ENCODE peak calls at places on chromosomes 7 and 10, in six cellular contexts. F is GM23338, T is neural progenitor cell, O is Karpas-422, K is PC-3, Z is IMR-90. W is an unnamed sample.

GRCh38 chr7:18086165-18087030 is 58.8 kb upstream of the PRPS1L1 start:
- DNase-seq in Z (no peak), K (peak; percentile 36), T (peak; percentile 80), F (peak; percentile 59), O (no peak), W (peak; percentile 45)

GRCh38 chr10:132418520-132419416 is 21.8 kb downstream of the PWWP2B start:
- DNase-seq in Z (no peak), F (peak; percentile 86), O (peak; percentile 75), T (peak; percentile 49), K (peak; percentile 79), W (peak; percentile 84)

GRCh38 chr7:25093268-25093802 is 31.7 kb downstream of the CYCS start:
- DNase-seq in Z (peak; percentile 70), T (peak; percentile 77), K (peak; percentile 90), F (peak; percentile 93), O (peak; percentile 95), W (peak; percentile 85)

GRCh38 chr10:77889277-77889903 is 37.2 kb downstream of the DLG5 start:
- DNase-seq in T (peak; percentile 88), K (peak; percentile 100), F (peak; percentile 87), Z (no peak), O (no peak), W (peak; percentile 76)

GRCh38 chr7:50552921-50553320 is 12.3 kb downstream of the DDC start:
- DNase-seq in O (peak; percentile 48), K (peak; percentile 26), F (peak; percentile 57), T (peak; percentile 82), Z (peak; percentile 55), W (peak; percentile 78)

GRCh38 chr10:28365840-28366239 is 63.0 kb upstream of the MPP7 start:
- DNase-seq in T (no peak), K (no peak), O (no peak), Z (no peak), F (no peak), W (peak; percentile 51)

GRCh38 chr10:33336606-33337334 is 2.3 kb upstream of the NRP1 start:
- DNase-seq in K (peak; percentile 87), O (no peak), T (peak; percentile 64), F (peak; percentile 65), Z (no peak), W (peak; percentile 53)

GRCh38 chr10:11119843-11120242 is 102.2 kb downstream of the CELF2 start:
- DNase-seq in K (no peak), O (no peak), F (no peak), T (no peak), Z (no peak), W (no peak)

GRCh38 chr7:141495057-141495456 is 56.2 kb upstream of the AGK start:
- DNase-seq in Z (no peak), K (no peak), T (no peak), F (no peak), O (no peak), W (no peak)

GRCh38 chr10:61733358-61733940 is 70.7 kb downstream of the CABCOCO1 start:
- DNase-seq in Z (peak; percentile 64), T (peak; percentile 61), K (peak; percentile 96), F (peak; percentile 75), O (peak; percentile 72), W (peak; percentile 71)

GRCh38 chr7:112495820-112496462 is 15.2 kb downstream of the LSMEM1 start:
- DNase-seq in Z (peak; percentile 64), F (peak; percentile 85), O (peak; percentile 80), K (peak; percentile 69), T (peak; percentile 72), W (peak; percentile 59)

GRCh38 chr7:86784765-86785164 is 141.1 kb downstream of the GRM3 start:
- DNase-seq in O (no peak), Z (no peak), F (no peak), K (no peak), T (no peak), W (no peak)

GRCh38 chr7:66669088-66669487 is 40.4 kb downstream of the KCTD7 start:
- DNase-seq in F (no peak), Z (no peak), O (no peak), K (no peak), T (no peak), W (no peak)

GRCh38 chr10:111098679-111099437 is 22.0 kb downstream of the ADRA2A start:
- DNase-seq in T (no peak), O (peak; percentile 44), F (no peak), K (no peak), Z (no peak), W (no peak)

GRCh38 chr10:10785627-10786333 is 231.9 kb upstream of the CELF2 start:
- DNase-seq in F (peak; percentile 45), K (peak; percentile 42), T (no peak), Z (peak; percentile 67), O (no peak), W (no peak)

GRCh38 chr10:93463723-93464511 is 18.2 kb downstream of the MYOF start:
- DNase-seq in O (no peak), K (no peak), F (no peak), T (no peak), Z (peak; percentile 71), W (no peak)

GRCh38 chr10:58919927-58920654 is 256.4 kb upstream of the PHYHIPL start:
- DNase-seq in T (peak; percentile 24), K (peak; percentile 95), Z (peak; percentile 54), O (no peak), F (peak; percentile 25), W (no peak)

GRCh38 chr10:3468919-3469638 is 296.5 kb upstream of the PITRM1 start:
- DNase-seq in F (no peak), O (no peak), Z (peak; percentile 96), K (peak; percentile 83), T (peak; percentile 27), W (peak; percentile 69)

GRCh38 chr10:103636492-103636891 is 143.0 kb downstream of the NEURL1 start:
- DNase-seq in F (peak; percentile 73), Z (no peak), T (peak; percentile 95), K (no peak), O (no peak), W (no peak)

GRCh38 chr10:130213286-130214080 is 77.3 kb downstream of the GLRX3 start:
- DNase-seq in K (no peak), O (no peak), F (no peak), Z (no peak), T (no peak), W (no peak)

GRCh38 chr7:41698726-41699125 is 4.2 kb downstream of the INHBA start:
- DNase-seq in Z (peak; percentile 85), O (no peak), K (peak; percentile 42), T (no peak), F (peak; percentile 30), W (no peak)

GRCh38 chr7:23373151-23374004 is 74.2 kb downstream of the MALSU1 start:
- DNase-seq in T (no peak), Z (peak; percentile 73), K (peak; percentile 17), O (peak; percentile 80), F (no peak), W (no peak)

GRCh38 chr10:110632591-110633215 is 11.4 kb upstream of the RBM20 start:
- DNase-seq in T (no peak), F (no peak), O (no peak), K (no peak), Z (no peak), W (no peak)

DNA sequence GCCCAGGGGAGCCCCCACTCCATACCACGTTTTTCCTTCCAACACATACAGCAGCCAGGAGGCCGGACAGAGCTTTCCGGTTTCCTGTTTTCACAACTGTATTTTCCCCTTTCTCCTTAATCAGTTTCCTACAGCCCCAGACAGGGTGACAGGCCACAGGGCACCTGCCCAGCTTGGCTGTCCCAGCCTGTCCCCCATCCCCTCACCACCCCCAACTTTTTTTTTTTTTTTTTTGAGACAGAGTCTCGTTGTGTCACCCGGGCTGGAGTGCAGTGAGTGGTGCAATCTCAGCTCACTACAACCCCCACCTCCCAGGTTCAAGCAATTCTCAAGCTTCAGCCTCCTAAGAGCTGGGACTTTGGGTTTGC is 10.3 kb upstream of the HSPB1 start:
- DNase-seq in O (no peak), K (no peak), T (no peak), F (no peak), Z (no peak), W (no peak)
- H2AFZ ChIP-seq in O (no peak overlapping the region), K (peak overlapping the region; percentile 91), T (peak overlapping the region; percentile 87), F (peak overlapping the region; percentile 93), Z (peak overlapping the region; percentile 91), W (peak overlapping the region; percentile 24)

DNA sequence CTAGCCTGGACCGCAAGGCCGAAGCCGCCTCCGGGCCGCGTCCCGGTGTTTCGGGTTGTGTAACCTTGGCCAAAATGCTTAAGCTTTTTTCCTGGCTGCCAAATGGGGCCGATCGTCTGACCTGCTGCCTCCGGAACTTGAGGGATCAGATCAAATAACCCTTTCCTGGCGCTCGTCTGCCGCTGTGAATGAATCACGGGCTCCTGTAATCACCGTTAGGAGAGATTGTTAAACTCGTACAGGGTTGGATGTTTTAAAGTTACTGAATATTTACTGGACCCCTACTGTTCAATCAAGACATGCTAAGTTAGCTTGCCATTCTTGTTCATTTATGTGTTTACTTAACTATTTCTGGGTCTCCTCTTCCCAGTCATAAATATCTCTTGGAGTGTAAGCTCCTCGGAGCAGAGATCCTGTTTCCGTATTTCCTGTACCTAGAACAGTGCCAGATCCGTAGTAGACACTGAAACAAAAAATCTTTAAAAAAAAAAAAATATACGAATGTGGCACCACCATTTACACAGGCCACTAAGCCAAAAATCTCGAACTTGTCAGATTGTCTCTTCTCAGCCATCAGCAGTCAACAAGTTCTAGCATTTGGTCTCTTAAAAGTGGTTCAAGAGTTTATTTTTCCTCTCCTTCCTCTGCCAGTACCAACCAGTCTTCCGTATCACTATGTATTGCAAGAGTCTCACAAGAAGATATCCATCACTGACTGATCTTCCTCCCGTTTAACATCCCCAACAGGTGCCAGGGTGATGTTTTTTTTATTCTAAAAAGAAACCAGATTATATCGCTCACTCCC is 645 bp upstream of the TM9SF3 start:
- DNase-seq in F (peak; percentile 76), O (peak; percentile 76), Z (peak; percentile 83), K (peak; percentile 68), T (no peak), W (no peak)
- H3K4me1 ChIP-seq in F (peaks cover 27% of the 10 kb centered on the region), O (peaks cover 47% of the 10 kb centered on the region), Z (peaks cover 11% of the 10 kb centered on the region), K (peaks cover 19% of the 10 kb centered on the region), T (peaks cover 20% of the 10 kb centered on the region), W (peaks cover 25% of the 10 kb centered on the region)

DNA sequence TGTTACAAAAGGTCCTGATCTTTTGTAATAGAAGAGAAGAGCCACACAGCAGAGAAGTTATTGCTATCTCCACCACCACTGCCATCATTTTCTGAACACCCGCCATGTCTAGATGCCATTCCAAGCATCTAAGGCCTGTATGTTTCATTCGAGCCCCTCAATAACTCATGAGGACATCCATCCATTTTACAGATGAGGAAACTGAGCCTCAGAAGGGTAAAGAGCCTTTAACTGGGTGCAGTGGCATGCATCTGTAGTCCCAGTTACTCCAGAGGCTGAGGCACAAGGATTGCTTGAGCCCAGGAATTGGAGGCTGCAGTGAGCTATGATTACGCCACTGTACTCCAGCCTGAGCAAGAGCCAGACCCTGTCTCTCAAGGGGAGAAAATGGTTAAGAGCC is 39.3 kb downstream of the UBE2H start:
- DNase-seq in F (no peak), T (no peak), O (no peak), Z (no peak), K (no peak), W (no peak)
- H3K36me3 ChIP-seq in F (no peaks in the 10 kb centered on the region), T (no peaks in the 10 kb centered on the region), O (no peaks in the 10 kb centered on the region), Z (peaks cover 9% of the 10 kb centered on the region), K (no peaks in the 10 kb centered on the region), W (no peaks in the 10 kb centered on the region)

GRCh38 chr10:76197293-76197692 is 765.9 kb downstream of the LRMDA start:
- DNase-seq in O (no peak), Z (no peak), F (no peak), T (no peak), K (no peak), W (no peak)

GRCh38 chr10:76205361-76205760 is 773.9 kb downstream of the LRMDA start:
- DNase-seq in Z (no peak), K (no peak), F (no peak), T (no peak), O (no peak), W (no peak)

GRCh38 chr10:76201962-76202361 is 770.5 kb downstream of the LRMDA start:
- DNase-seq in Z (no peak), O (no peak), F (no peak), T (no peak), K (no peak), W (no peak)

GRCh38 chr10:76206797-76207352 is 775.5 kb downstream of the LRMDA start:
- DNase-seq in O (no peak), T (no peak), K (peak; percentile 32), F (no peak), Z (no peak), W (no peak)

GRCh38 chr10:76202777-76203176 is 771.4 kb downstream of the LRMDA start:
- DNase-seq in F (no peak), K (no peak), Z (peak; percentile 60), T (no peak), O (no peak), W (no peak)
- H2AFZ ChIP-seq in F (no peak overlapping the region), K (no peak overlapping the region), Z (no peak overlapping the region), T (no peak overlapping the region), O (no peak overlapping the region), W (no peak overlapping the region)

W was measured in hepatocyte.